ENCODE peak calls at places on chromosomes 16 and 17, in seven cellular contexts. B, Z, U, E, Q, C and S are unnamed samples.

GRCh38 chr17:20063665-20064648 is 54.8 kb downstream of the SPECC1 start:
- DNase-seq in C (no peak), B (no peak), Q (no peak), Z (peak; percentile 86), U (peak; percentile 54), E (peak; percentile 70), S (no peak)

GRCh38 chr17:73490851-73491250 is 153.4 kb downstream of the SDK2 start:
- DNase-seq in Z (no peak), C (no peak), Q (no peak), E (no peak), U (no peak), B (no peak), S (no peak)

GRCh38 chr17:32117399-32117798 is 24.9 kb upstream of the RHOT1 start:
- DNase-seq in Q (no peak), Z (no peak), C (no peak), U (no peak), B (no peak), E (no peak), S (no peak)

GRCh38 chr17:46783031-46783593 is 35.4 kb downstream of the WNT3 start:
- DNase-seq in B (no peak), U (peak; percentile 76), Z (no peak), Q (no peak), E (no peak), C (no peak), S (no peak)

GRCh38 chr16:52545157-52545543 is 1.8 kb downstream of the TOX3 start:
- DNase-seq in B (no peak), C (no peak), E (no peak), Z (no peak), Q (no peak), U (no peak), S (no peak)

GRCh38 chr17:34248807-34249496 is 6.1 kb upstream of the CCL2 start:
- DNase-seq in U (no peak), Z (no peak), B (no peak), Q (no peak), E (no peak), C (no peak), S (no peak)

GRCh38 chr16:17271687-17272086 is 199.1 kb downstream of the XYLT1 start:
- DNase-seq in Z (no peak), C (no peak), B (no peak), U (peak; percentile 38), E (no peak), Q (no peak), S (no peak)

GRCh38 chr16:48681520-48681919 is 71.5 kb upstream of the N4BP1 start:
- DNase-seq in Q (no peak), C (no peak), U (no peak), Z (no peak), E (no peak), B (no peak), S (no peak)

GRCh38 chr16:66551362-66551761 is 1.0 kb upstream of the CKLF start:
- DNase-seq in B (no peak), C (no peak), Z (peak; percentile 59), U (peak; percentile 60), Q (no peak), E (peak; percentile 57), S (no peak)

GRCh38 chr17:50950002-50950877 is 84.1 kb upstream of the TOB1 start:
- DNase-seq in B (peak; percentile 89), Q (no peak), Z (peak; percentile 96), C (peak; percentile 90), E (peak; percentile 91), U (peak; percentile 81), S (peak; percentile 31)

GRCh38 chr17:39607057-39607850 is 466 bp downstream of the NEUROD2 start:
- DNase-seq in E (no peak), C (no peak), B (peak; percentile 82), U (no peak), Q (no peak), Z (no peak), S (no peak)

GRCh38 chr17:82320956-82321927 is 3.8 kb upstream of the CD7 start:
- DNase-seq in B (peak; percentile 94), Q (peak; percentile 85), E (no peak), C (no peak), U (peak; percentile 40), Z (peak; percentile 66), S (no peak)

GRCh38 chr16:3575491-3575890 is 1.7 kb downstream of the NLRC3 start:
- DNase-seq in E (no peak), U (no peak), C (no peak), Q (no peak), B (peak; percentile 52), Z (no peak), S (no peak)

GRCh38 chr17:72270530-72270929 is 149.7 kb downstream of the SOX9 start:
- DNase-seq in Q (no peak), Z (no peak), U (no peak), C (no peak), B (no peak), E (no peak), S (no peak)

GRCh38 chr16:4737545-4737944 is 3.2 kb downstream of the DNAAF8 start:
- DNase-seq in E (no peak), Q (no peak), B (no peak), C (no peak), Z (no peak), U (no peak), S (no peak)

GRCh38 chr17:9981344-9981915 is 76.4 kb upstream of the RCVRN start:
- DNase-seq in C (no peak), Z (no peak), B (no peak), U (no peak), E (no peak), Q (no peak), S (no peak)

GRCh38 chr16:55489119-55489955 is 10.3 kb downstream of the MMP2 start:
- DNase-seq in Z (no peak), E (no peak), B (no peak), C (no peak), U (no peak), Q (no peak), S (no peak)

GRCh38 chr17:49582055-49582703 is 6.5 kb downstream of the NXPH3 start:
- DNase-seq in C (no peak), B (no peak), Z (no peak), U (no peak), E (no peak), Q (no peak), S (no peak)

DNA sequence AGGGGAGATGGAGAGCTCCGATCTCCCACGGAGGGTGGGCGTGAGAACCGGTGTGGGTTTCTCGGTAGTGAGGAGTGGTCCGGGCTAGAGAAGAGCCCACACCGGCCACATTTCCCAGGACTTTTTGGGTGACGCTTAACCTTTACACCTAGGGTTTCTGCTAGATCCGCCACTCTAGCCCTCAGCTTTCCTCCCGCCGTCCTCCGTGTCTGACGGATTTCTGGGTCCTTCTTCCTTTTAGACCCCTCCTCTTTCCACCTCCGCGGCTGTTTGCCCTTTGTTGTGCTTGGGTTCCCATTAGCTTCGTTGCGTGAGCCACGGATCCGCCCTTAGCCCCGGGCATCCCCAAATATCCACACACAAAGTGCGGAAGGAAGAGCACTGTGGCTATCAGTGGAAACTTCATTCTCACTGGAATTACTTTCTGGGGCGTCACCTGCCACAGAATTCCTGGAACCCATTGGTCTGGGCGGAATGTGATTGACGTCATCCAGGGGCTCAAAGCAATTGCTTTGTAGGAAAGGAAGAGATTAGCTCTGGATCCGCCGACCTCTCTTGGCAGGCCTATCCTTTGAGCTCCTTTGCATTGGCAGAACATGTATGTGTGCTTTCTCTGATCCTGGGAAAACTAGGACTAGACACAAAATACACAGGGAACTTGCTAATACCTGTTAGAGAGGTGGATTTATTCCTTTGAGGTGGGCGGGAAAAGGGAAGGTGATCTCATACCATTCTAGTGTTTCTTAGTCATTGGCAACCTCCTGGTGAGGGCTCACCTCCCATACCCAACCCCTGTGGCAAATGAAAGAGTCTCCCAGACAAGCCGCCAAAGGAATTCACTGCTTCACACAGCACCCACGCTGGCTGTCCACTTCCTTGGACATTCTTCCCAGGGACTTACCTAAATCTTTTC is 654 bp downstream of the TNFAIP1 start:
- DNase-seq in U (peak; percentile 64), E (peak; percentile 40), Q (no peak), Z (peak; percentile 77), B (no peak), C (peak; percentile 77), S (no peak)
- TF ChIP-seq POLR2A in U (no peak), E (peak; percentile 34), Q (no peak), Z (no peak), B (no peak), C (peak; percentile 48), S (no peak)

GRCh38 chr16:70298988-70299938 is at the start of gene DDX19B:
- DNase-seq in U (peak; percentile 87), B (peak; percentile 97), Z (peak; percentile 79), Q (peak; percentile 59), E (peak; percentile 75), C (peak; percentile 90), S (peak; percentile 33)
- TF ChIP-seq POLR2A in U (peak; percentile 77), B (peak; percentile 81), Z (peak; percentile 87), Q (peak; percentile 94), E (peak; percentile 78), C (peak; percentile 86), S (no peak)

GRCh38 chr16:56517206-56517605 is 2.6 kb downstream of the BBS2 start:
- DNase-seq in Z (no peak), Q (no peak), E (no peak), U (no peak), C (no peak), B (no peak), S (no peak)

GRCh38 chr16:56520251-56520577 is 390 bp upstream of the BBS2 start:
- DNase-seq in C (no peak), U (no peak), Q (no peak), B (no peak), Z (no peak), E (no peak), S (no peak)

GRCh38 chr16:56515665-56516064 is 4.2 kb downstream of the BBS2 start:
- DNase-seq in Q (no peak), E (no peak), B (no peak), U (no peak), C (no peak), Z (no peak), S (no peak)

GRCh38 chr16:56518435-56518834 is 1.4 kb downstream of the BBS2 start:
- DNase-seq in Q (no peak), E (peak; percentile 10), Z (no peak), C (no peak), B (no peak), U (no peak), S (no peak)

DNA sequence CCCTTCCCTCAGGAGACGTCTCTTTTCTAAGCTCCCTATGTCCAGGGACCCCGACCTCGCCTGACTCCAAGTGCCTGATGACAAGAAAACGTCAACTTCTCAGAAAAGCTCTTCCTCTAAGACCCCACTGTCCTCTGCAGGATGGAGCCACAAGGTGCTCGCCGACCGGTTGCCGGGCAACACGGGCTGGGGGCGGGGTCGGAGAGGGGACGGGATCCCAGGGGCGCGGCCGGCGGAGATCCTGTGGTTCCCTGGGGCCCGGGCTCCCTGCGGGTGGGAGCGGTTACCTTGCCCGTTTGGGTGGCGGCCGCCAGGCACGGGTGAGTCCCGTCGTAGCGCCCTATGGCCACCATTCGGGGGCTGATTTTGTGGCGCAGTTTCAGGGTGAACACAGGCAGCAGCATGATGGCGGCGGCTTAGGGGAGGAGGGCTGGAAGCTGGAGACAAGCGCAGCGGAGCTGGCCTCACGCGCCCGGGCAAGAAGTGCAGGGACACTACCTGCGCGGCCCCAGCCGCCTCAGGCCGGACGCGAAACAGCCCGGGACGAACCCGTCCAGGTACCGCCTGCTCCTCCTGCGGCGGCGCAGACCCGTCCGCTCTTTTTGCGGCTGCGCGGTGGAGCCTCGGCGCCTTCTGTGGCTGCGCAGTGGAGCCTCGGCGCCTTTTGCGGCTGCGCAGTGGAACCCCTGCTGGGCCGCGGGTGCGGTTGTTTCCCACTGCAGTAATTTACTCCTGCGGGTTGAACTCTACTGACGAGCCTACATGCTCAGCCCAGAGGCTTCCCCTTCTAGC is at the start of gene BBS2:
- DNase-seq in E (peak; percentile 80), U (peak; percentile 94), Z (peak; percentile 84), Q (peak; percentile 86), C (peak; percentile 93), B (peak; percentile 97), S (peak; percentile 30)
- TF ChIP-seq POLR2A in E (peak; percentile 80), U (peak; percentile 89), Z (peak; percentile 92), Q (peak; percentile 75), C (peak; percentile 84), B (no peak), S (no peak)

GRCh38 chr17:1590031-1590746 is 27.6 kb upstream of the PITPNA start:
- DNase-seq in U (peak; percentile 71), C (no peak), Z (peak; percentile 99), E (peak; percentile 97), Q (no peak), B (no peak), S (no peak)
- TF ChIP-seq POLR2A in U (no peak), C (no peak), Z (no peak), E (no peak), Q (no peak), B (no peak), S (no peak)